ENCODE peak calls at places on chromosomes 7 and 10, in five cellular contexts. Z is heart right ventricle, F is GM20000, J is substantia nigra, V is ecto neural progenitor cell. U is an unnamed sample.

GRCh38 chr10:113945075-113945686 is 90.7 kb downstream of the NHLRC2 start:
- DNase-seq in Z (no peak), F (no peak), J (no peak), V (no peak), U (no peak)

GRCh38 chr10:97715259-97715874 is 1.8 kb downstream of the MARVELD1 start:
- DNase-seq in Z (no peak), F (no peak), J (no peak), V (no peak), U (no peak)

GRCh38 chr7:84529480-84530205 is 335.1 kb upstream of the SEMA3A start:
- DNase-seq in Z (no peak), F (no peak), J (no peak), V (no peak), U (no peak)

GRCh38 chr10:17643339-17643754 is 604 bp upstream of the STAM start:
- DNase-seq in Z (peak; percentile 58), F (no peak), J (peak; percentile 70), V (no peak), U (no peak)

GRCh38 chr7:113464096-113464855 is 345.9 kb upstream of the SMIM30 start:
- DNase-seq in Z (no peak), F (no peak), J (no peak), V (no peak), U (no peak)

GRCh38 chr7:22406715-22407114 is 49.8 kb upstream of the RAPGEF5 start:
- DNase-seq in Z (no peak), F (no peak), J (no peak), V (no peak), U (no peak)

GRCh38 chr10:76944678-76945077 is 692.9 kb downstream of the KCNMA1 start:
- DNase-seq in Z (no peak), F (no peak), J (no peak), V (no peak), U (no peak)

GRCh38 chr10:68212721-68213352 is 19.1 kb downstream of the ATOH7 start:
- DNase-seq in Z (no peak), F (peak; percentile 34), J (no peak), V (no peak), U (no peak)

GRCh38 chr10:86177483-86178155 is 189.0 kb downstream of the GRID1 start:
- DNase-seq in Z (no peak), F (no peak), J (no peak), V (no peak), U (no peak)

GRCh38 chr7:15836041-15836440 is 149.6 kb upstream of the MEOX2 start:
- DNase-seq in Z (no peak), F (no peak), J (no peak), V (no peak), U (no peak)

GRCh38 chr10:119449760-119450461 is 92.6 kb downstream of the RGS10 start:
- DNase-seq in Z (peak; percentile 58), F (peak; percentile 48), J (peak; percentile 61), V (no peak), U (no peak)

GRCh38 chr7:111827863-111828504 is 265.7 kb upstream of the IMMP2L start:
- DNase-seq in Z (no peak), F (no peak), J (no peak), V (no peak), U (no peak)